ENCODE peak calls at places on chromosome 19, in ten cellular contexts. I, V, K, W, D, F, X, Z, R and Q are unnamed samples.

GRCh38 chr19:42122691-42123607 is 9.3 kb downstream of the POU2F2 start:
- DNase-seq in W (no peak), D (no peak), K (no peak), I (no peak), Z (no peak), V (no peak), X (no peak), F (no peak), R (no peak), Q (no peak)

GRCh38 chr19:39138221-39139211 is 12.9 kb downstream of the PAK4 start:
- DNase-seq in W (no peak), I (peak; percentile 35), X (no peak), Z (no peak), K (no peak), R (no peak), V (no peak), D (no peak), F (no peak), Q (no peak)

GRCh38 chr19:13241321-13242104 is 91.3 kb downstream of the IER2 start:
- DNase-seq in D (no peak), W (no peak), V (no peak), X (peak; percentile 24), R (no peak), K (no peak), I (no peak), Z (no peak), F (no peak), Q (no peak)

GRCh38 chr19:41421314-41421713 is 5.9 kb downstream of the B3GNT8 start:
- DNase-seq in F (no peak), I (no peak), V (no peak), K (no peak), W (no peak), D (no peak), Z (no peak), R (no peak), X (no peak), Q (no peak)

GRCh38 chr19:8240274-8241229 is 31.4 kb downstream of the CERS4 start:
- DNase-seq in K (peak; percentile 59), I (peak; percentile 93), X (peak; percentile 51), V (peak; percentile 90), W (peak; percentile 95), F (peak; percentile 94), R (peak; percentile 84), Z (no peak), D (peak; percentile 95), Q (peak; percentile 90)

GRCh38 chr19:37160153-37160552 is 12.3 kb downstream of the ZNF585A start:
- DNase-seq in K (no peak), X (no peak), D (no peak), Z (no peak), V (no peak), I (no peak), W (no peak), R (no peak), F (no peak), Q (no peak)

GRCh38 chr19:10365518-10365917 is 14.9 kb downstream of the TYK2 start:
- DNase-seq in Z (no peak), D (no peak), K (no peak), X (no peak), I (no peak), W (no peak), F (no peak), V (no peak), R (no peak), Q (no peak)

GRCh38 chr19:48445256-48445605 is 552 bp upstream of the GRWD1 start:
- DNase-seq in W (no peak), K (no peak), V (no peak), Z (no peak), R (no peak), X (no peak), F (peak; percentile 92), I (peak; percentile 96), D (peak; percentile 95), Q (no peak)

GRCh38 chr19:13026478-13026999 is 31.3 kb downstream of the NFIX start:
- DNase-seq in R (no peak), D (peak; percentile 79), W (no peak), X (no peak), I (peak; percentile 57), F (peak; percentile 68), Z (no peak), V (no peak), K (no peak), Q (no peak)

GRCh38 chr19:54388001-54388802 is 23.5 kb upstream of the LAIR1 start:
- DNase-seq in K (no peak), X (peak; percentile 54), R (no peak), Z (no peak), D (no peak), V (no peak), W (no peak), I (no peak), F (no peak), Q (no peak)
- TF ChIP-seq CTCF in K (no peak), X (no peak), R (no peak), Z (no peak), D (no peak), V (no peak), W (no peak), I (no peak), F (no peak), Q (no peak)

GRCh38 chr19:54414156-54414555 is 1.1 kb upstream of the TTYH1 start:
- DNase-seq in W (no peak), F (no peak), R (no peak), X (no peak), I (no peak), V (no peak), Z (no peak), D (no peak), K (no peak), Q (no peak)

GRCh38 chr19:54412877-54413276 is 2.4 kb upstream of the TTYH1 start:
- DNase-seq in K (no peak), W (no peak), V (no peak), X (no peak), Z (no peak), F (no peak), I (no peak), R (no peak), D (no peak), Q (no peak)

GRCh38 chr19:54416695-54417491 is 1.6 kb downstream of the TTYH1 start:
- DNase-seq in R (peak; percentile 66), I (no peak), V (no peak), K (no peak), Z (no peak), X (no peak), W (no peak), F (no peak), D (no peak), Q (no peak)

GRCh38 chr19:54415901-54416621 is 797 bp downstream of the TTYH1 start:
- DNase-seq in K (no peak), W (no peak), Z (no peak), D (no peak), F (no peak), I (no peak), X (no peak), V (no peak), R (no peak), Q (no peak)

DNA sequence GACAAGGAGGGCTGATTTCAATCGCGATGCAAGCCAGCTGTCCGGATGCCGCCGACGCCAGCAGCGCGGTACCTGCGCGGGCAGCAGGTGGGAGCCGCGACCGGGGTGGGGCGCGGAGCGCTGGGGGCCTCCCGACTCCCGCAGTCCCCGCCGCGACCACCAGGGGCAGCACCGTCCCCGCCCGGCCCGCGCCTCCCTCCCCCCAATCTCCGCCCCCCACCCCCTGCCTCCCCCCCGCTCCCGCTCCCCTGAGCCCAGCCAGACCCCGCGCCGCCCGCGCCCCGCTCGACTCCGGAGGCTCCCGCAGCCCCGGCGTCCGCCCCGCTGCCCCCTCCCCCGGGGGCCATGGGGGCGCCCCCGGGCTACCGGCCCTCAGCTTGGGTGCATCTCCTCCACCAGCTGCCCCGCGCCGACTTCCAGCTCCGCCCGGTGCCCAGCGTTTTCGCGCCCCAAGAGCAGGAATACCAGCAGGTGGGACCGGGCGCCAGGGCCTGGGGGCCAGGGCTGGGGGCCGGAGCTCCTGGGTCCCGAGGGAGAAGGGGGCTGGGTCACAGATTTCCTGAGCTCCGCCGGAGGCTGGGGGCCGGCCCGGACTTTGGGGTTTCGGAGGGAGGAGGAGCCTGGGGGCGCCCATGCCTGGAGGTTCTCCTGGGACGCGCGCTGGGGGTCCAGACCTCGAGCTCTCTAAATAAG is at the start of gene TTYH1:
- DNase-seq in X (peak; percentile 60), I (no peak), R (peak; percentile 81), D (no peak), Z (no peak), V (no peak), W (no peak), K (peak; percentile 56), F (no peak), Q (no peak)
- TF ChIP-seq CTCF in X (peak; percentile 66), I (peak; percentile 3), R (peak; percentile 91), D (no peak), Z (peak; percentile 89), V (no peak), W (no peak), K (peak; percentile 75), F (no peak), Q (peak; percentile 48)

DNA sequence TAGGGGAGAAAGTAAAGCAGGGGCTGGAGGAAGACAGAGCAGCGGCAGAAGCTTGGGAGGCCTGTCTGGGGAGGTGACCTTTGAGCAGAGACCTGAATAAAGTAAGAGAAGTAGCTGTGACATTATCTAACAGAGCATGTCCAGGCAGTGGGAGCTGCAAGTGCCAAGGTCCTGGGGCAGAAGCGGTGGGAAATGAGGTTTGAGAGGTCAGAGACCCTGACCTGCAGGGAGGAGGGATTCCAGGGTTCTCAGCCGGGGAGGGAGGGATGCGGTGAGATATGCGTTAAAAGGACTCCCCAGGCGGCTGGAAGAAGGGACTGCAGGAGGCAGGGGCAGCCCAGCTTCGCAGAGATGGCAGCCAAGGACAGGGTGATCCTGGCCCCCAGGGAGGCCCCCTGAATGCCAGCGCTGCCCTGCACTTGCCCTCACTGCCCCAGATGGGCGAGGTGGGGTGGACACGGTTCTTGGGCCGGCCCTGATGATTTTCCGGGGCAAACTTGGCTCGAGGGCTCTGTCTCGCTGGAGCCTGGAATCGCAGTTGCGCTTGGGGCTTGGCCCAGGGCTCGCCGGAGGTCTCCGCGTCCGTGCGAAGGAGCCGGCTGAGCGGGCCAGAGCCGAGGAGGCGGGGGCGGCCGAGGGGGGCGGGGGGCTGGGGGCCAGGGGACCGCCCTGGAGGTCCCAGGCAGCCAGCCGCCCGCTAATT is 3.2 kb downstream of the CRLF1 start:
- DNase-seq in D (no peak), X (peak; percentile 38), K (no peak), F (no peak), V (no peak), R (no peak), Z (no peak), W (no peak), I (peak; percentile 26), Q (no peak)
- TF ChIP-seq CTCF in D (peak; percentile 35), X (no peak), K (peak; percentile 35), F (no peak), V (no peak), R (no peak), Z (peak; percentile 53), W (no peak), I (peak; percentile 49), Q (no peak)

DNA sequence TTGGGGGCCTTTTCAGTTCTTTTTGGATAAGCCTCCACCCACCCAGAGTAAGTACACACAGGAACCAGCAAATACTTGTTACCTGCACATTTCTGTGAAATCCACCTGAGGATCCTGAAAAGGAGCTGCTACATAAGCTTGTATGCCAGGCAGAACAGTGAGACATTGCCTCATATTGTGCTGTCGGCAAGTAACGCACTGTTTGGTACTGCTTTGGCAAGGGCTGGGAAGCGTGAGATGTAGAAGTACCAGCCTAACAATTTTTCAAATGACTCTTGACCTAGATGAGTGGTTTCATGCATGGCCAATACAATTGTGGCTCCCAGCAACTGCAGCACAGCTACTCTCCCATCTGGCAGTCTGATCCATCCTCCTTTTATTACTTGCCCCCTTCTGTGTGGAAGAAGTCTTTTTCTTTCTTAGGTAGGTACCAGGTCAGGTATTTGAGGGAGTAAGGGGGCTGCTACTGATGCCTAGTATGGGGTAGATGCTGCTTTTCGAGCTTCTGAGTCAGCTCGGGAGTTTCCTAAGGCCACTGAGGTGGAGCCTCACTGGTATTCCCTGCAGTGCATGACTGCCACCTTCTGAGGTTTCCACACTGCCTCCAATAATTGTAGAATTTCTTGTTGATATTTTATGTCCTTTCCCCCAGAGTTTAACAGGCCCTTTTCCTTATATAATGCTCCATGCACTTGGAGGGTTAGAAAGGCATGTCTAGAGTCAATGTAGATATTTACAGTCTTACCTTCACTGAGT is 52.2 kb downstream of the ZNF737 start:
- DNase-seq in W (no peak), F (no peak), D (no peak), K (no peak), Z (no peak), I (no peak), R (no peak), X (no peak), V (no peak), Q (no peak)
- TF ChIP-seq CTCF in W (no peak), F (no peak), D (no peak), K (peak; percentile 7), Z (no peak), I (no peak), R (no peak), X (no peak), V (no peak), Q (no peak)